ENCODE peak calls at places on chromosome 1, in eight cellular contexts. One of them, this sample, is unnamed.

GRCh38 chr1:184260382-184260781 is 126.4 kb upstream of the C1orf21 start:
- DNase-seq in K562: no peak
- DNase-seq in A549: no peak
- DNase-seq in transverse colon: no peak
- DNase-seq in sigmoid colon: no peak
- DNase-seq in spleen: no peak
- DNase-seq in GM12891: no peak
- DNase-seq in ovary: no peak
- DNase-seq in this sample: peak; percentile 26

GRCh38 chr1:114178940-114179339 is 25.3 kb upstream of the SYT6 start:
- DNase-seq in K562: no peak
- DNase-seq in A549: no peak
- DNase-seq in transverse colon: no peak
- DNase-seq in sigmoid colon: no peak
- DNase-seq in spleen: no peak
- DNase-seq in GM12891: no peak
- DNase-seq in ovary: no peak
- DNase-seq in this sample: no peak

GRCh38 chr1:193489191-193489590 is 302.8 kb upstream of the B3GALT2 start:
- DNase-seq in K562: no peak
- DNase-seq in A549: no peak
- DNase-seq in transverse colon: no peak
- DNase-seq in sigmoid colon: no peak
- DNase-seq in spleen: no peak
- DNase-seq in GM12891: no peak
- DNase-seq in ovary: no peak
- DNase-seq in this sample: no peak

GRCh38 chr1:226588484-226588883 is 39.9 kb downstream of the STUM start:
- DNase-seq in K562: no peak
- DNase-seq in A549: no peak
- DNase-seq in transverse colon: no peak
- DNase-seq in sigmoid colon: no peak
- DNase-seq in spleen: no peak
- DNase-seq in GM12891: no peak
- DNase-seq in ovary: no peak
- DNase-seq in this sample: no peak

GRCh38 chr1:40884055-40884795 is 22.1 kb upstream of the CITED4 start:
- DNase-seq in K562: no peak
- DNase-seq in A549: no peak
- DNase-seq in transverse colon: no peak
- DNase-seq in sigmoid colon: no peak
- DNase-seq in spleen: no peak
- DNase-seq in GM12891: no peak
- DNase-seq in ovary: no peak
- DNase-seq in this sample: no peak

GRCh38 chr1:150798509-150798908 is 9.6 kb downstream of the CTSK start:
- DNase-seq in K562: no peak
- DNase-seq in A549: no peak
- DNase-seq in transverse colon: no peak
- DNase-seq in sigmoid colon: no peak
- DNase-seq in spleen: no peak
- DNase-seq in GM12891: no peak
- DNase-seq in ovary: no peak
- DNase-seq in this sample: no peak

GRCh38 chr1:236896716-236897115 is 101.6 kb downstream of the MTR start:
- DNase-seq in K562: no peak
- DNase-seq in A549: no peak
- DNase-seq in transverse colon: no peak
- DNase-seq in sigmoid colon: no peak
- DNase-seq in spleen: no peak
- DNase-seq in GM12891: no peak
- DNase-seq in ovary: no peak
- DNase-seq in this sample: no peak

GRCh38 chr1:162861101-162861500 is at the start of gene CCDC190:
- DNase-seq in K562: no peak
- DNase-seq in A549: no peak
- DNase-seq in transverse colon: no peak
- DNase-seq in sigmoid colon: no peak
- DNase-seq in spleen: no peak
- DNase-seq in GM12891: no peak
- DNase-seq in ovary: no peak
- DNase-seq in this sample: no peak

GRCh38 chr1:156767879-156768608 is 709 bp downstream of the PRCC start:
- DNase-seq in K562: peak; percentile 39
- DNase-seq in A549: peak; percentile 14
- DNase-seq in transverse colon: peak; percentile 26
- DNase-seq in sigmoid colon: peak; percentile 74
- DNase-seq in spleen: peak; percentile 90
- DNase-seq in GM12891: no peak
- DNase-seq in ovary: no peak
- DNase-seq in this sample: no peak

GRCh38 chr1:111928531-111928930 is 60.9 kb downstream of the KCND3 start:
- DNase-seq in K562: no peak
- DNase-seq in A549: no peak
- DNase-seq in transverse colon: no peak
- DNase-seq in sigmoid colon: peak; percentile 26
- DNase-seq in spleen: no peak
- DNase-seq in GM12891: no peak
- DNase-seq in ovary: no peak
- DNase-seq in this sample: no peak

GRCh38 chr1:28395181-28395580 is 25.6 kb downstream of the PHACTR4 start:
- DNase-seq in K562: peak; percentile 45
- DNase-seq in A549: peak; percentile 51
- DNase-seq in transverse colon: no peak
- DNase-seq in sigmoid colon: no peak
- DNase-seq in spleen: no peak
- DNase-seq in GM12891: no peak
- DNase-seq in ovary: no peak
- DNase-seq in this sample: no peak

GRCh38 chr1:184033136-184033469 is 4.4 kb downstream of the COLGALT2 start:
- DNase-seq in K562: peak; percentile 46
- DNase-seq in A549: no peak
- DNase-seq in transverse colon: no peak
- DNase-seq in sigmoid colon: no peak
- DNase-seq in spleen: no peak
- DNase-seq in GM12891: no peak
- DNase-seq in ovary: no peak
- DNase-seq in this sample: no peak

GRCh38 chr1:4801192-4801924 is 146.9 kb downstream of the AJAP1 start:
- DNase-seq in K562: no peak
- DNase-seq in A549: no peak
- DNase-seq in transverse colon: peak; percentile 45
- DNase-seq in sigmoid colon: peak; percentile 93
- DNase-seq in spleen: peak; percentile 58
- DNase-seq in GM12891: no peak
- DNase-seq in ovary: peak; percentile 96
- DNase-seq in this sample: no peak

GRCh38 chr1:172143384-172144025 is 277.0 kb upstream of the C1orf105 start:
- DNase-seq in K562: no peak
- DNase-seq in A549: no peak
- DNase-seq in transverse colon: no peak
- DNase-seq in sigmoid colon: no peak
- DNase-seq in spleen: no peak
- DNase-seq in GM12891: no peak
- DNase-seq in ovary: no peak
- DNase-seq in this sample: no peak

DNA sequence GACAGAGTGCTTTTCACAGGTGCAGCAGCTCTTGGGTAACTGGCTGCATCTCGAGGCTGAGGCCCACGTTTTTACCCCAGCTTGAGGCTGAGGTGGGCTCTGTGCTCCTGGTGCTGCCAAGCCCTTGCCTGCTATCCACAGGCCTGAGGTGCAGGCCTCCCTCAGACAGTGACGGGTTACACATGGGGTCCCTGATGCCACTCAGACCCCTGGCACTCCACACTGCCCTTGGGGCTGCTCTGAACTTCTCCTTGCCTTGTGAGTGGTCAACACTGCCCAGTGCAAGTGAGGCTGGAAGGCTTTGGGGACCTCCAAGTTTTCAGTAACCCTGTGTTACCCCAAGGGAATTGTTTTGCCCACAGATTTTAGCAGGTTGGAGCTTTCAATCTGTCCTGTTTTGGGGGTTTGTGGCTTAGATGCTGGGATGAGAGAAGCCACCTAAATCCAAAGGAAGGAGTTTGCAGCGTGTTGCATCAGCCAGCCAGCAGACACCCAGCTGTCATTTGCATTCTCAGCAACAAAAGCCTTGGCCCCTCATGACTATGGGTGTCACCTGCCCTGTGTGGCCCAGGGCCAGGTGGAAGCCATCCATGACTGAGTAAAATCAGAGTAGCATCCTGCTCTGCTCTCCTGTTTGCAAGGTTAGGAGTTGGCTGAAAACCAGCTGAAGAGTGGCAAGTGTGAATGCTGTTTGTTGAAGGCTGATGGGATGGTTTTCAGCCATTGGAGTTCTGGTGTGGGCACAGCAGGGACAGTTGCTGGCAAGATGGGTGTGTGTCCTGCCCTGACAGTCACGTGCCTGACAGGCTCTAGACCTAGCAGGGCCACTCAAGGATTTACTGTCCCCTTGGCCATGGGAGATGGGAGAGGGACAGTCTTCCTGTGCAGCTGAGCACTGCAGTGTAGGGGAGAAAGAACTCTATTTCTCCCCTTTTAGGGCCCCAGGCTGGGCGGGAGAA is 3.2 kb downstream of the RNF187 start:
- DNase-seq in K562: peak; percentile 48
- DNase-seq in A549: peak; percentile 26
- DNase-seq in transverse colon: no peak
- DNase-seq in sigmoid colon: no peak
- DNase-seq in spleen: no peak
- DNase-seq in GM12891: no peak
- DNase-seq in ovary: no peak
- DNase-seq in this sample: no peak
- TF ChIP-seq POLR2A in K562: no peak
- TF ChIP-seq POLR2A in A549: no peak
- TF ChIP-seq POLR2A in transverse colon: no peak
- TF ChIP-seq POLR2A in sigmoid colon: no peak
- TF ChIP-seq POLR2A in spleen: no peak
- TF ChIP-seq POLR2A in GM12891: no peak
- TF ChIP-seq POLR2A in ovary: no peak
- TF ChIP-seq POLR2A in this sample: no peak

DNA sequence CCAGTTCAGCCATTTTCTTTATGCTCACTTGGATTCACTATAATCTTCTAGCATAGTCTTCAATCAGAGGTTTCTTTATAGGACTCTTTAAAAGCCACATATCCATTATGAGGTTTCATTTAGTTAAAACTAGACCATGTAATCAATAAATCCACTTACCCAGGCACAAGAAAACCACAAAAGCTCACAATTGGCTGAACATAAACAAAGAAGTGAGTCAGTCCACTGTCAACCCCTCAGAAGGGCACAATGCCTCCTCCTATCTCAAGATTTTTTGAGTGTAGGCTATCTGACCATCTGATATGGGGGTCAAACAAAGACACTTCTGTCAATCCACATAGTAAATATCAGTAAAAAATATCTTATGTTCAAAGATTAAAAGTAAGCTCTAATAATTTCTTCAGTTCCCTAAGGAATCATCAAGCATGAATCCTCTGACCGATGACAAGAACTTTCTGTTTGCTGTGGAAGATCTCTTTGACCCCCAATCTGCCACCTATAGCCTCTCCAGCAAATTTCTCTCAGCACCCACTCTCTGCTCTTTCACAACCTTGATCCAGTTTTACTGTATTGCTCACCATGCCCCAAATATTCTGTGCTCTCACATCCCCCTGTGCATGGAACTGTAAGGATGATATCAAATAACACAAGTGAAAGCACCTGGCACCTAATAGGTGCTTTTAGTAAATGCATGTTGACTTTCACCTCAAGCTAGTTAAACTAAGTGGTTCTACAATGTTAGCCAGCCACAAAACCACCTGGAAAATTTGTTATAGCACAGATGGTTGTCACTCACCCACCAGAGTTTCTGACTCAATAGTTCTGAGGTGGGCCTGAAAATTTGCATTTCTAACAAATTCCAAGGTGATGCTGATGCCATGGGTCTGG is 16.7 kb downstream of the RAB3B start:
- DNase-seq in K562: no peak
- DNase-seq in A549: no peak
- DNase-seq in transverse colon: no peak
- DNase-seq in sigmoid colon: no peak
- DNase-seq in spleen: no peak
- DNase-seq in GM12891: no peak
- DNase-seq in ovary: no peak
- DNase-seq in this sample: no peak
- TF ChIP-seq POLR2A in K562: no peak
- TF ChIP-seq POLR2A in A549: no peak
- TF ChIP-seq POLR2A in transverse colon: no peak
- TF ChIP-seq POLR2A in sigmoid colon: no peak
- TF ChIP-seq POLR2A in spleen: no peak
- TF ChIP-seq POLR2A in GM12891: no peak
- TF ChIP-seq POLR2A in ovary: no peak
- TF ChIP-seq POLR2A in this sample: no peak

DNA sequence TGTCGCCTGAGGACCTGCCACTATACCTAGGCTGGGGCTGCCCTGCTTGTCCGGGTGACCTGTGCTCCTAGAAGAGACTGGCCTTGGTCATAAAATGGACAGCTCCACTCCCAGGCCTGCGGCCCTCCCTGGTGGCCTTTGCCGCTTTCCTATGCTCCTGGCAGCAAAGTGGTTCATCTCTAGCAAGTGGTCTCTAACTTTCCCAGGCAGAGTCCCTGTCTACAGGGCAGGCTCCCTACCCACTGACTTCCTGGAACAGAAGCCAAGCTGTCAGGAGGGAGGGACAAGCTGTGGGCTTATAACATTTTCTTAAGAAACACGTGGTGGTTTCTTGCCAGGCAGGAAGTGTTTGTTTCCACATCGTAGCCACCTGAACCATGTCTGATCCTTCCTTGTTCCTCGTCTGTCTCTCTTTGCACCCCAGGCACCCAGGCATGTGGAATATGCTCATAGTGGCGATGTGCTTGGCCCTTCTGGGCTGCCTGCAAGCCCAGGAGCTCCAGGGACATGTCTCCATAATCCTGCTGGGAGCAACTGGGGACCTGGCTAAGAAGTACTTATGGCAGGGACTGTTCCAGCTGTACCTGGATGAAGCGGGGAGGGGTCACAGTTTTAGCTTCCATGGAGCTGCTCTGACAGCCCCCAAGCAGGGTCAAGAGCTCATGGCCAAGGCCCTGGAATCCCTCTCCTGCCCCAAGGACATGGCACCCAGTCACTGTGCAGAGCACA is 10.1 kb downstream of the H6PD start:
- DNase-seq in K562: no peak
- DNase-seq in A549: no peak
- DNase-seq in transverse colon: peak; percentile 61
- DNase-seq in sigmoid colon: no peak
- DNase-seq in spleen: peak; percentile 75
- DNase-seq in GM12891: no peak
- DNase-seq in ovary: peak; percentile 42
- DNase-seq in this sample: no peak
- TF ChIP-seq POLR2A in K562: no peak
- TF ChIP-seq POLR2A in A549: no peak
- TF ChIP-seq POLR2A in transverse colon: no peak
- TF ChIP-seq POLR2A in sigmoid colon: no peak
- TF ChIP-seq POLR2A in spleen: no peak
- TF ChIP-seq POLR2A in GM12891: no peak
- TF ChIP-seq POLR2A in ovary: no peak
- TF ChIP-seq POLR2A in this sample: no peak

DNA sequence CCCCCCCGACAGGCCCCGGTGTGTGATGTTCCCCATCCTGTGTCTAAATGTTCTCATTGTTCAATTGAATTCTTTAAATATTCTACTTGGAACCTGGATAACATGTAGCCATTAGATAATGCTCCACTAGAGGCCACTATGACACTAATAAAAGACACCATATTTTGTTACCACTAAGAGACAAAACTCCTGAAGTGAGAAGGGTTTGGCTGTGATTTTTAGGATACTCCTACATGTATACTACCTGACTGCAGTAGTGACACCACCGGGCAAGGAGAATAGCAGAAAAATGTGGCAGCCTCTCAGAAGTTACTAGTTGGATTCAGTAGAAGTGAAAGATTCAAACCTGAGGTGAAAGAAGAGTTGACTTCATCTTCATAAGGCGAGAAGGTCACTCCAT is 36.0 kb downstream of the F5 start:
- DNase-seq in K562: peak; percentile 30
- DNase-seq in A549: peak; percentile 58
- DNase-seq in transverse colon: no peak
- DNase-seq in sigmoid colon: no peak
- DNase-seq in spleen: no peak
- DNase-seq in GM12891: no peak
- DNase-seq in ovary: no peak
- DNase-seq in this sample: no peak
- TF ChIP-seq POLR2A in K562: no peak
- TF ChIP-seq POLR2A in A549: no peak
- TF ChIP-seq POLR2A in transverse colon: no peak
- TF ChIP-seq POLR2A in sigmoid colon: no peak
- TF ChIP-seq POLR2A in spleen: no peak
- TF ChIP-seq POLR2A in GM12891: no peak
- TF ChIP-seq POLR2A in ovary: no peak
- TF ChIP-seq POLR2A in this sample: no peak

This sample was measured in H54.